ENCODE peak calls at places on chromosome 10, in six cellular contexts. F is tibial nerve, H is mucosa of descending colon, Q is upper lobe of right lung, W is mesothelial cell of epicardium, U is GM12864. E is an unnamed sample.

GRCh38 chr10:29621161-29621560 is 13.6 kb downstream of the SVIL start:
- DNase-seq in F (no peak), H (no peak), Q (no peak), W (no peak), U (no peak), E (no peak)

GRCh38 chr10:17479822-17480221 is 25.4 kb upstream of the ST8SIA6 start:
- DNase-seq in F (no peak), H (no peak), Q (no peak), W (no peak), U (no peak), E (no peak)

GRCh38 chr10:35413985-35414861 is 77.9 kb downstream of the CCNY start:
- DNase-seq in F (no peak), H (no peak), Q (no peak), W (no peak), U (no peak), E (no peak)

GRCh38 chr10:59864141-59864962 is 42.0 kb downstream of the CCDC6 start:
- DNase-seq in F (no peak), H (no peak), Q (no peak), W (no peak), U (no peak), E (no peak)

GRCh38 chr10:78002541-78003284 is 26.6 kb downstream of the POLR3A start:
- DNase-seq in F (no peak), H (no peak), Q (no peak), W (no peak), U (no peak), E (no peak)

GRCh38 chr10:9825491-9826018 is 1192.1 kb upstream of the CELF2 start:
- DNase-seq in F (no peak), H (no peak), Q (no peak), W (no peak), U (peak), E (no peak)

GRCh38 chr10:12508165-12508564 is 158.8 kb downstream of the CAMK1D start:
- DNase-seq in F (no peak), H (no peak), Q (no peak), W (peak), U (no peak), E (no peak)

GRCh38 chr10:69466158-69466490 is 14.9 kb downstream of the TSPAN15 start:
- DNase-seq in F (no peak), H (no peak), Q (no peak), W (no peak), U (no peak), E (no peak)

GRCh38 chr10:60235001-60235400 is 154.7 kb downstream of the ANK3 start:
- DNase-seq in F (no peak), H (no peak), Q (no peak), W (no peak), U (no peak), E (no peak)

GRCh38 chr10:97463363-97464132 is 17.6 kb downstream of the ZDHHC16 start:
- DNase-seq in F (peak), H (no peak), Q (no peak), W (peak), U (no peak), E (no peak)

GRCh38 chr10:35640951-35641429 is 1.1 kb downstream of the FZD8 start:
- DNase-seq in F (peak), H (peak), Q (peak), W (peak), U (peak), E (no peak)

GRCh38 chr10:63464402-63465292 is 1.1 kb downstream of the JMJD1C start:
- DNase-seq in F (no peak), H (no peak), Q (no peak), W (no peak), U (no peak), E (no peak)

GRCh38 chr10:132876131-132876860 is 66.1 kb downstream of the CFAP46 start:
- DNase-seq in F (no peak), H (no peak), Q (peak), W (no peak), U (no peak), E (no peak)

GRCh38 chr10:12934777-12935176 is 66.7 kb downstream of the CCDC3 start:
- DNase-seq in F (no peak), H (no peak), Q (no peak), W (no peak), U (no peak), E (no peak)

GRCh38 chr10:105579112-105579511 is 938.0 kb downstream of the SORCS3 start:
- DNase-seq in F (no peak), H (no peak), Q (peak), W (no peak), U (no peak), E (no peak)

GRCh38 chr10:63929826-63930467 is 408.7 kb downstream of the REEP3 start:
- DNase-seq in F (no peak), H (no peak), Q (no peak), W (peak), U (no peak), E (no peak)

GRCh38 chr10:63591600-63592379 is 70.6 kb downstream of the REEP3 start:
- DNase-seq in F (no peak), H (no peak), Q (no peak), W (no peak), U (no peak), E (no peak)

GRCh38 chr10:75211007-75211735 is 575 bp downstream of the VDAC2 start:
- DNase-seq in F (no peak), H (no peak), Q (no peak), W (no peak), U (no peak), E (no peak)

GRCh38 chr10:88676283-88677060 is 12.2 kb downstream of the LIPF start:
- DNase-seq in F (no peak), H (no peak), Q (no peak), W (no peak), U (no peak), E (no peak)

GRCh38 chr10:100571069-100571817 is 35.5 kb downstream of the HIF1AN start:
- DNase-seq in F (no peak), H (no peak), Q (no peak), W (no peak), U (no peak), E (no peak)

GRCh38 chr10:124279882-124280281 is 138.8 kb downstream of the OAT start:
- DNase-seq in F (no peak), H (no peak), Q (no peak), W (no peak), U (no peak), E (no peak)

GRCh38 chr10:48331436-48331835 is 25.0 kb downstream of the MAPK8 start:
- DNase-seq in F (no peak), H (no peak), Q (no peak), W (no peak), U (no peak), E (no peak)

GRCh38 chr10:10313099-10313875 is 704.4 kb upstream of the CELF2 start:
- DNase-seq in F (no peak), H (no peak), Q (no peak), W (no peak), U (no peak), E (no peak)

GRCh38 chr10:74056081-74056818 is 58.3 kb downstream of the VCL start:
- DNase-seq in F (no peak), H (no peak), Q (no peak), W (no peak), U (no peak), E (no peak)

GRCh38 chr10:79068562-79069324 is at the start of gene ZMIZ1:
- DNase-seq in F (peak), H (peak), Q (peak), W (peak), U (peak), E (peak)

GRCh38 chr10:28036587-28036986 is 37.7 kb upstream of the ODAD2 start:
- DNase-seq in F (no peak), H (no peak), Q (no peak), W (no peak), U (no peak), E (no peak)

GRCh38 chr10:34918896-34919295 is 103.8 kb upstream of the PARD3 start:
- DNase-seq in F (no peak), H (no peak), Q (no peak), W (no peak), U (no peak), E (no peak)

GRCh38 chr10:12844796-12845524 is 156.6 kb downstream of the CCDC3 start:
- DNase-seq in F (peak), H (no peak), Q (no peak), W (peak), U (no peak), E (no peak)

GRCh38 chr10:121698902-121699301 is 100.7 kb upstream of the FGFR2 start:
- DNase-seq in F (no peak), H (no peak), Q (no peak), W (no peak), U (no peak), E (no peak)

GRCh38 chr10:105952153-105952552 is 1212.4 kb downstream of the SORCS1 start:
- DNase-seq in F (no peak), H (no peak), Q (no peak), W (no peak), U (peak), E (no peak)

GRCh38 chr10:14601872-14602725 is 172.6 kb downstream of the FAM107B start:
- DNase-seq in F (no peak), H (no peak), Q (no peak), W (no peak), U (peak), E (no peak)

GRCh38 chr10:50604823-50605222 is 18.9 kb downstream of the SGMS1 start:
- DNase-seq in F (no peak), H (no peak), Q (no peak), W (no peak), U (no peak), E (no peak)

GRCh38 chr10:113362645-113363091 is 190.2 kb upstream of the HABP2 start:
- DNase-seq in F (peak), H (no peak), Q (no peak), W (no peak), U (no peak), E (no peak)

GRCh38 chr10:61285749-61286148 is 167.4 kb downstream of the TMEM26 start:
- DNase-seq in F (no peak), H (no peak), Q (no peak), W (no peak), U (no peak), E (no peak)

GRCh38 chr10:98236866-98237265 is 31.1 kb downstream of the LOXL4 start:
- DNase-seq in F (no peak), H (no peak), Q (no peak), W (no peak), U (no peak), E (no peak)

DNA sequence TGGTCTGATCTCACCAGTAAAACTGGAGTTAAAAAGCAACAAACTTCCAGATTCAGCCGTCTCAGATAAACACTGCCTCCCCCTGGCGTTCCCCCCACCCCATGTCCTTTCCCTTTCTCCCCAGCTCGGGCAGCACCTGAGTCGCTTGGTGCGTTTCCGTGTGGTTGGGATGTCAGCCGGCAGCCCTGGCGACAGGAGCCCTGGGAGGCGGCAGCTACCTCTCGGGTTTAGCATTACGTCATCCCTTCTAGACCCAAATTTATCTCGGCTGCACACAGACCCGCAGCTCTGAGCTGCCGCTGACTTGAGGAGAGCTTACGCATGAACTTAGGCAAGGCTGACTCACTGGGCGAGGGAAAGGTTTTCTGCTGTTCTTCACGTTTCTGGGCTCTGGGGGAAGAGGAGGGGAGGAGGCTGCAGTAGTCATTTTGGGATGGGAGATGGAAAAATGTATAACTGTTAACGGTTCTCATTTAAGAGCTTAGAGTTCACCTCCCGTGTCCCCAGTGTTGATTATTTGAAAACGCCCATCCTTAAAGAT is 14.4 kb downstream of the MXI1 start:
- DNase-seq in F (peak), H (peak), Q (peak), W (peak), U (no peak), E (no peak)
- TF ChIP-seq CTCF in F (peak), H (no peak), Q (no peak), W (no peak), U (no peak), E (no peak)

GRCh38 chr10:24513155-24513554 is 210.5 kb downstream of the ARHGAP21 start:
- DNase-seq in F (no peak), H (peak), Q (no peak), W (no peak), U (no peak), E (no peak)
- TF ChIP-seq CTCF in F (peak), H (no peak), Q (peak), W (no peak), U (peak), E (peak)

DNA sequence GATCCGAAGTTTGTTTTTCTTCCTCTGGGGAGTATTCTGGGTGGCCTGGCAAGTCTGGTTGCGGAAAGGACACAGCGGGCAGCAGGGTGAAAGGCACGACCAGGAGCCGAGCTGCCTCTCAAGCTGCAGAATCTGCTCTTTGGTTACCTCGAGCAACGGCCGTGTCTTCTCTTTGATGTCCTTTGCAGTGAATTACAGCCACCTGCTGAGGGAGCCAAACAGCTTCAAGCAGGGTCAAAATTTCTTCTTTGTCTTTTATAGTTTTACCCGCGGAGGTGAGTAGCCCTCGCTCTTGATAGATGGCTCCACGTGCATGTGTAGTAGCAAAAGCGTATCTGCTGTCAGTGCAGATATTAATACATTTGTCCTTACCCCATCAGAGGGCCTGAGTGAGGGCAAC is 177.3 kb upstream of the MBL2 start:
- DNase-seq in F (no peak), H (no peak), Q (no peak), W (no peak), U (no peak), E (no peak)
- TF ChIP-seq CTCF in F (no peak), H (no peak), Q (no peak), W (no peak), U (no peak), E (no peak)

GRCh38 chr10:43781480-43782361 is 133.0 kb upstream of the ZNF32 start:
- DNase-seq in F (no peak), H (no peak), Q (no peak), W (no peak), U (no peak), E (no peak)

GRCh38 chr10:43782814-43783213 is 134.1 kb upstream of the ZNF32 start:
- DNase-seq in F (no peak), H (no peak), Q (no peak), W (no peak), U (no peak), E (no peak)

GRCh38 chr10:43790147-43790546 is 141.5 kb upstream of the ZNF32 start:
- DNase-seq in F (no peak), H (no peak), Q (no peak), W (no peak), U (no peak), E (no peak)

DNA sequence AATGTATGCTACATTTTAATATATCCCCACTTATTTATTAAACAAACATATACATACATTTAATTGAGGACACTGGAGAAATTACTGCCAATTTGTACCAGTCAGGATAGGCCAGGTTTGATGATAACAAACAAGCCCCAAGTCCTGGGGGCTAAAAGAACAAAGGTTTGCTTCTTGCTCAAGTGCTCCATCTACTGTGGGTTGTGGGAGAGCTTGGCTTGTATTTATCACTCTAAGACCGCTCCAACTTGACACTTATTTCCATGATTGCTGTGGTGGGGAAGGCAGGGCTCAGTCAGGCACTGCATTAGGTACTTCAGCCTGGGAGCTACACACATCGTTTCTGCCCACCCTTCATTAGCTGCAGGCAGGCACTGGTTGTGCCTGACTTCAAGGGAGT is 136.6 kb upstream of the ZNF32 start:
- DNase-seq in F (no peak), H (no peak), Q (no peak), W (no peak), U (no peak), E (no peak)
- TF ChIP-seq CTCF in F (no peak), H (no peak), Q (no peak), W (no peak), U (peak), E (peak)

DNA sequence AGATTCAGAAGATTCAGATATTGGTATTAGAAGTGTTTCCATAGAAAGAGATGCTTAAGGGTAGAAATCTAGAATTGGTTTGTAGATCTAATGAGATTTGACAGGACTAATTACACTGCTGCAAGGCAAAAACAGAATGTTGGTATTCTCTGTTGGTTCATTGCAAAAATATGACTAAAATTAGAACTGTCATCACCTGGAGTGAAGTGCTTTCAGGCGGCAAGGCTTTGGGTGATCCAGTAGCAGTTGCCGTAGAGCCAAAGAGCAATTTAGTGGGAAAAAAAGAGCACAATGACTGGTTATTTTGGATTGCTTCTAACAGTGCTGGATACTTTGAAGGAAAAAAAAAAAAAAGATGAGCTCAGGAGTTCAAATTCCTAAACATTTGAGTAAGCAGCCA is 940.2 kb upstream of the SORCS1 start:
- DNase-seq in F (no peak), H (no peak), Q (no peak), W (no peak), U (no peak), E (no peak)
- TF ChIP-seq CTCF in F (no peak), H (no peak), Q (no peak), W (no peak), U (no peak), E (no peak)

GRCh38 chr10:55629792-55630490 is 731.1 kb downstream of the ZWINT start:
- DNase-seq in F (no peak), H (peak), Q (peak), W (peak), U (no peak), E (no peak)

GRCh38 chr10:55630491-55631056 is 730.5 kb downstream of the ZWINT start:
- DNase-seq in F (no peak), H (peak), Q (peak), W (peak), U (no peak), E (no peak)

GRCh38 chr10:55628260-55628701 is 732.8 kb downstream of the ZWINT start:
- DNase-seq in F (no peak), H (no peak), Q (peak), W (peak), U (no peak), E (peak)

GRCh38 chr10:55627526-55628170 is 733.4 kb downstream of the ZWINT start:
- DNase-seq in F (no peak), H (no peak), Q (peak), W (peak), U (no peak), E (no peak)

GRCh38 chr10:55631071-55631654 is 729.9 kb downstream of the ZWINT start:
- DNase-seq in F (no peak), H (peak), Q (peak), W (peak), U (no peak), E (peak)
- TF ChIP-seq CTCF in F (peak), H (peak), Q (peak), W (peak), U (peak), E (peak)

GRCh38 chr10:116626815-116627214 is 6.1 kb downstream of the PNLIPRP2 start:
- DNase-seq in F (no peak), H (no peak), Q (no peak), W (no peak), U (no peak), E (no peak)

GRCh38 chr10:116625845-116626244 is 5.1 kb downstream of the PNLIPRP2 start:
- DNase-seq in F (no peak), H (no peak), Q (no peak), W (no peak), U (no peak), E (no peak)

GRCh38 chr10:116630020-116630419 is 9.3 kb downstream of the PNLIPRP2 start:
- DNase-seq in F (no peak), H (no peak), Q (no peak), W (no peak), U (no peak), E (no peak)

GRCh38 chr10:116629340-116629739 is 8.6 kb downstream of the PNLIPRP2 start:
- DNase-seq in F (no peak), H (no peak), Q (no peak), W (no peak), U (no peak), E (no peak)

DNA sequence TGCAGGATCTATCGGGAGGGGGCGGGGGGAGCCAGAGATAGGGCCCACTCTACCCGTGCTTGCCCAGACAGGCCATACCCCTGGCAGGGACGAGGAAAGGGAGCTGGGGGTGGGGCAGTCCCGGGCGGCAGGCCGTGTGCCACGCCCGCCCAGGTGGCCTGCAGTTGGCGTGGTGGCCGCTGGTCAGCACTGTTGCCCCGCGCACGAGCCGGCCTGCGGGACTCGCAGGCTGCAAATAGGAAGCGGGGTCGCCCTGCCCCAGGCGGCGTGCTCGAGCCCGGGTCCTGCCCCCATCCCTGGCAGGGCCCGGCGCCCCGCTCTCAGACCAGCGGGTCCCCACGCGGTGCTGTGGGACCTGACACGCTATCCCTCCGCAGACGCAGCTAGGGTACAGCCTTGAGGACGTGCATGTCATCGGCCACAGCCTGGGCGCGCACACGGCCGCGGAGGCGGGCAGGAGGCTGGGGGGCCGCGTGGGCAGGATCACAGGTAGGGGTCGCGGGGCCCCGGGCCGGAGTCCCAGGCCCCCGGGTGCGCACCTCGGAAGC is 6.7 kb downstream of the PNLIPRP2 start:
- DNase-seq in F (no peak), H (peak), Q (no peak), W (no peak), U (no peak), E (no peak)
- TF ChIP-seq CTCF in F (peak), H (peak), Q (peak), W (peak), U (no peak), E (peak)